ENCODE peak calls at places on chromosome 1, in ten cellular contexts. I is fibroblast of pulmonary artery; J is HFFc6; S is hepatocyte; N is stimulated activated CD4-positive, alpha-beta T cell treated with anti-CD3 and anti-CD28 coated beads, TNF-alpha, amount 100 ng/mL, for 24 hours; W is spleen; T is AG08395; P is activated naive CD4-positive, alpha-beta T cell treated with anti-CD3 and anti-CD28 coated beads, Interleukin-2, amount 10 ng/mL, durations not matched to agents 7 days and 5 days; V is T-helper 1 cell; O is LHCN-M2. Z is an unnamed sample.

GRCh38 chr1:30757196-30757949 is at the start of gene LAPTM5:
- DNase-seq in I (peak), J (peak), S (no peak), N (no peak), W (peak), T (peak), P (peak), V (peak), O (peak), Z (no peak)

GRCh38 chr1:25821112-25821476 is 1.3 kb downstream of the MTFR1L start:
- DNase-seq in I (no peak), J (no peak), S (no peak), N (no peak), W (peak), T (no peak), P (no peak), V (no peak), O (no peak), Z (no peak)

GRCh38 chr1:11285883-11286734 is 13.1 kb downstream of the UBIAD1 start:
- DNase-seq in I (peak), J (peak), S (no peak), N (no peak), W (no peak), T (peak), P (no peak), V (no peak), O (peak), Z (no peak)

GRCh38 chr1:211095381-211095780 is 38.6 kb downstream of the KCNH1 start:
- DNase-seq in I (no peak), J (no peak), S (no peak), N (no peak), W (no peak), T (no peak), P (no peak), V (no peak), O (no peak), Z (no peak)

GRCh38 chr1:68175621-68176398 is 56.5 kb downstream of the WLS start:
- DNase-seq in I (peak), J (no peak), S (peak), N (no peak), W (no peak), T (no peak), P (no peak), V (no peak), O (no peak), Z (peak)

GRCh38 chr1:236514703-236515442 is 8.9 kb upstream of the LGALS8 start:
- DNase-seq in I (no peak), J (no peak), S (no peak), N (no peak), W (no peak), T (no peak), P (no peak), V (no peak), O (no peak), Z (no peak)

GRCh38 chr1:107664882-107665871 is 299.8 kb downstream of the VAV3 start:
- DNase-seq in I (no peak), J (no peak), S (peak), N (no peak), W (no peak), T (no peak), P (no peak), V (no peak), O (no peak), Z (no peak)

GRCh38 chr1:39501666-39502065 is 10.2 kb downstream of the BMP8A start:
- DNase-seq in I (peak), J (peak), S (no peak), N (no peak), W (peak), T (peak), P (no peak), V (no peak), O (peak), Z (peak)

GRCh38 chr1:53807916-53808315 is 30.2 kb downstream of the NDC1 start:
- DNase-seq in I (no peak), J (peak), S (no peak), N (no peak), W (no peak), T (no peak), P (no peak), V (no peak), O (peak), Z (no peak)

GRCh38 chr1:25123551-25123950 is 108.8 kb downstream of the SYF2 start:
- DNase-seq in I (no peak), J (no peak), S (no peak), N (no peak), W (no peak), T (no peak), P (no peak), V (no peak), O (no peak), Z (no peak)

Z was measured in mammary epithelial cell.